ENCODE peak calls at places on chromosomes 3 and 15, in nine cellular contexts. P is GM12892; M is right lobe of liver; R is effector memory CD4-positive, alpha-beta T cell; C is spleen; E is HTR-8/SVneo; Q is T-cell; G is HuH-7; V is activated CD4-positive, alpha-beta memory T cell treated with anti-CD3 and anti-CD28 coated beads, Interleukin-2, amount 10 ng/mL, durations not matched to agents 7 days and 5 days. T is an unnamed sample.

GRCh38 chr3:184037816-184038215 is 6.3 kb downstream of the HTR3D start:
- DNase-seq in P (no peak), M (no peak), R (no peak), C (no peak), E (no peak), Q (no peak), G (no peak), V (no peak), T (no peak)

GRCh38 chr15:76060098-76060989 is 559 bp downstream of the TMEM266 start:
- DNase-seq in P (peak; percentile 5), M (no peak), R (peak; percentile 27), C (no peak), E (no peak), Q (no peak), G (no peak), V (peak; percentile 28), T (no peak)

GRCh38 chr15:57355259-57355658 is 21.0 kb upstream of the CGNL1 start:
- DNase-seq in P (no peak), M (no peak), R (no peak), C (no peak), E (no peak), Q (no peak), G (no peak), V (no peak), T (no peak)

GRCh38 chr3:190009621-190010020 is 111.1 kb downstream of the P3H2 start:
- DNase-seq in P (no peak), M (no peak), R (no peak), C (no peak), E (no peak), Q (no peak), G (no peak), V (no peak), T (no peak)

GRCh38 chr3:175149675-175150074 is 290.5 kb downstream of the NAALADL2 start:
- DNase-seq in P (no peak), M (peak; percentile 75), R (no peak), C (no peak), E (no peak), Q (no peak), G (no peak), V (no peak), T (no peak)

GRCh38 chr3:98971183-98971681 is 69.7 kb upstream of the DCBLD2 start:
- DNase-seq in P (no peak), M (no peak), R (no peak), C (no peak), E (peak; percentile 53), Q (no peak), G (no peak), V (no peak), T (no peak)

GRCh38 chr15:45180201-45180600 is 7.6 kb downstream of the SHF start:
- DNase-seq in P (no peak), M (no peak), R (no peak), C (peak; percentile 73), E (no peak), Q (no peak), G (no peak), V (peak; percentile 52), T (no peak)

GRCh38 chr3:102224171-102224570 is 210.6 kb upstream of the ZPLD1 start:
- DNase-seq in P (no peak), M (peak; percentile 22), R (no peak), C (no peak), E (peak; percentile 14), Q (no peak), G (no peak), V (no peak), T (no peak)

GRCh38 chr3:55708921-55709320 is 221.8 kb upstream of the WNT5A start:
- DNase-seq in P (no peak), M (no peak), R (no peak), C (no peak), E (no peak), Q (no peak), G (no peak), V (no peak), T (no peak)

GRCh38 chr15:85658816-85659215 is 135.9 kb downstream of the KLHL25 start:
- DNase-seq in P (no peak), M (no peak), R (no peak), C (no peak), E (no peak), Q (no peak), G (no peak), V (no peak), T (no peak)

GRCh38 chr3:149968216-149968615 is 2.5 kb downstream of the PFN2 start:
- DNase-seq in P (no peak), M (no peak), R (no peak), C (no peak), E (no peak), Q (no peak), G (no peak), V (no peak), T (no peak)

GRCh38 chr15:92797168-92798052 is 102.7 kb upstream of the CHD2 start:
- DNase-seq in P (no peak), M (no peak), R (peak; percentile 19), C (no peak), E (peak; percentile 62), Q (no peak), G (no peak), V (no peak), T (no peak)

GRCh38 chr3:131794766-131795381 is 239.9 kb downstream of the CPNE4 start:
- DNase-seq in P (no peak), M (no peak), R (no peak), C (no peak), E (peak; percentile 4), Q (no peak), G (peak; percentile 28), V (no peak), T (no peak)

GRCh38 chr3:120449701-120450216 is 1.0 kb downstream of the FSTL1 start:
- DNase-seq in P (no peak), M (no peak), R (no peak), C (no peak), E (no peak), Q (no peak), G (peak; percentile 40), V (no peak), T (no peak)

T was measured in CD8-positive, alpha-beta T cell.